ENCODE peak calls at places on chromosomes 4 and X, in nine cellular contexts. R is CD8-positive, alpha-beta memory T cell; T is WERI-Rb-1; L is activated naive CD4-positive, alpha-beta T cell treated with anti-CD3 and anti-CD28 coated beads, Interleukin-2, amount 10 ng/mL, durations not matched to agents 7 days and 5 days; O is GM12892; G is activated CD4-positive, alpha-beta T cell treated with anti-CD3 and anti-CD28 coated beads, Interleukin-2, amount 10 ng/mL, durations not matched to agents 7 days and 5 days; F is mesothelial cell of epicardium; V is CD4-positive, CD25-positive, alpha-beta regulatory T cell; N is mesenchymal stem cell. M is an unnamed sample.

GRCh38 chr4:119211856-119212250 is 660 bp upstream of the USP53 start:
- DNase-seq in R (no peak), T (no peak), L (no peak), O (no peak), G (no peak), F (no peak), V (no peak), N (no peak), M (no peak)

GRCh38 chr4:108060686-108061321 is 71.1 kb downstream of the HADH start:
- DNase-seq in R (no peak), T (no peak), L (no peak), O (no peak), G (no peak), F (no peak), V (no peak), N (peak), M (no peak)

GRCh38 chr4:52880994-52881393 is 18.9 kb downstream of the RASL11B start:
- DNase-seq in R (no peak), T (no peak), L (no peak), O (no peak), G (no peak), F (no peak), V (no peak), N (no peak), M (no peak)

GRCh38 chr4:69600013-69600412 is 39.4 kb downstream of the UGT2A2 start:
- DNase-seq in R (no peak), T (no peak), L (no peak), O (no peak), G (no peak), F (no peak), V (no peak), N (no peak), M (no peak)

GRCh38 chrX:102808336-102808735 is 87.8 kb downstream of the GPRASP3 start:
- DNase-seq in R (no peak), T (no peak), L (no peak), O (no peak), G (no peak), F (no peak), V (no peak), N (no peak), M (no peak)

GRCh38 chrX:137748827-137749226 is 182.9 kb downstream of the ZIC3 start:
- DNase-seq in R (no peak), T (no peak), L (no peak), O (no peak), G (no peak), F (no peak), V (no peak), N (no peak), M (no peak)

GRCh38 chr4:13537011-13537831 is 7.1 kb downstream of the NKX3-2 start:
- DNase-seq in R (peak), T (no peak), L (peak), O (no peak), G (no peak), F (no peak), V (no peak), N (no peak), M (no peak)

GRCh38 chr4:146949559-146949958 is 3.9 kb upstream of the TTC29 start:
- DNase-seq in R (no peak), T (no peak), L (no peak), O (no peak), G (no peak), F (no peak), V (no peak), N (no peak), M (no peak)

GRCh38 chrX:42746606-42747005 is 31.4 kb downstream of the PPP1R2C start:
- DNase-seq in R (no peak), T (no peak), L (no peak), O (no peak), G (no peak), F (no peak), V (no peak), N (peak), M (no peak)

GRCh38 chrX:45719751-45720501 is 519.2 kb upstream of the DIPK2B start:
- DNase-seq in R (no peak), T (no peak), L (no peak), O (no peak), G (no peak), F (no peak), V (no peak), N (no peak), M (no peak)